ENCODE peak calls at places on chromosome 17, in seven cellular contexts. E is choroid plexus epithelial cell; Q is AML-193; G is T-helper 2 cell treated with Interferon-gamma antibody and Interleukin-4, amounts not matched to agents 5 μg/mL and 100 μg/mL, for 36 hours; C is NCI-H82; M is neural progenitor cell; V is GM12865. B is an unnamed sample.

GRCh38 chr17:45425125-45425983 is 7.3 kb downstream of the ARHGAP27 start:
- DNase-seq in V (no peak), M (peak; percentile 87), G (no peak), C (peak; percentile 85), Q (no peak), E (peak; percentile 75), B (peak; percentile 96)

GRCh38 chr17:28947639-28948038 is 3.7 kb downstream of the PHF12 start:
- DNase-seq in Q (no peak), E (no peak), V (no peak), G (no peak), C (no peak), M (no peak), B (no peak)

GRCh38 chr17:63454915-63455314 is 8.8 kb upstream of the CYB561 start:
- DNase-seq in C (no peak), Q (no peak), E (no peak), G (no peak), V (no peak), M (no peak), B (no peak)

GRCh38 chr17:31830971-31831755 is 27.9 kb downstream of the COPRS start:
- DNase-seq in C (no peak), E (peak; percentile 54), Q (no peak), M (no peak), G (no peak), V (no peak), B (no peak)

GRCh38 chr17:32303861-32304288 is 38.1 kb downstream of the C17orf75 start:
- DNase-seq in C (no peak), E (no peak), Q (no peak), M (no peak), G (no peak), V (no peak), B (no peak)

GRCh38 chr17:21201302-21201602 is 12.7 kb downstream of the TMEM11 start:
- DNase-seq in G (no peak), C (peak; percentile 71), E (no peak), Q (no peak), V (no peak), M (no peak), B (no peak)

GRCh38 chr17:79733692-79734070 is 2.9 kb downstream of the ENPP7 start:
- DNase-seq in C (no peak), Q (no peak), E (no peak), M (no peak), V (no peak), G (no peak), B (no peak)

GRCh38 chr17:9389116-9389515 is 186.5 kb downstream of the STX8 start:
- DNase-seq in M (no peak), E (peak; percentile 98), Q (no peak), G (peak; percentile 9), C (no peak), V (peak; percentile 81), B (no peak)

GRCh38 chr17:67891481-67892119 is 66.3 kb downstream of the BPTF start:
- DNase-seq in G (no peak), E (peak; percentile 82), Q (no peak), M (peak; percentile 4), C (peak; percentile 20), V (no peak), B (peak; percentile 50)